ENCODE peak calls at places on chromosome 11, in four cellular contexts. One of them, this sample, is unnamed.
A peak's percentile ranks its signal among the peaks of the same experiment; 100 is the strongest.

GRCh38 chr11:11510939-11511338 is 110.9 kb downstream of the GALNT18 start:
- DNase-seq in GM23338: peak; percentile 5
- DNase-seq in fibroblast of mammary gland: no peak
- DNase-seq in psoas muscle: peak; percentile 46
- DNase-seq in this sample: no peak

GRCh38 chr11:71442123-71442522 is 6.1 kb downstream of the DHCR7 start:
- DNase-seq in fibroblast of mammary gland: no peak
- DNase-seq in GM23338: no peak
- DNase-seq in psoas muscle: no peak
- DNase-seq in this sample: no peak

GRCh38 chr11:134730096-134730495 is 318.1 kb upstream of the B3GAT1 start:
- DNase-seq in GM23338: no peak
- DNase-seq in psoas muscle: no peak
- DNase-seq in fibroblast of mammary gland: no peak
- DNase-seq in this sample: no peak

GRCh38 chr11:65653229-65654225 is 9.2 kb downstream of the RELA start:
- DNase-seq in GM23338: no peak
- DNase-seq in fibroblast of mammary gland: no peak
- DNase-seq in psoas muscle: no peak
- DNase-seq in this sample: no peak

GRCh38 chr11:119729581-119730346 is 764 bp upstream of the NECTIN1 start:
- DNase-seq in fibroblast of mammary gland: peak; percentile 63
- DNase-seq in GM23338: peak; percentile 60
- DNase-seq in psoas muscle: peak; percentile 73
- DNase-seq in this sample: peak; percentile 63

GRCh38 chr11:10385696-10386095 is 69.4 kb upstream of the AMPD3 start:
- DNase-seq in psoas muscle: peak; percentile 83
- DNase-seq in GM23338: no peak
- DNase-seq in fibroblast of mammary gland: peak; percentile 86
- DNase-seq in this sample: peak; percentile 95

GRCh38 chr11:62014158-62014476 is 46.7 kb upstream of the FTH1 start:
- DNase-seq in fibroblast of mammary gland: no peak
- DNase-seq in psoas muscle: no peak
- DNase-seq in GM23338: no peak
- DNase-seq in this sample: no peak

GRCh38 chr11:93783767-93784151 is 323 bp upstream of the MED17 start:
- DNase-seq in GM23338: no peak
- DNase-seq in fibroblast of mammary gland: no peak
- DNase-seq in psoas muscle: no peak
- DNase-seq in this sample: no peak

DNA sequence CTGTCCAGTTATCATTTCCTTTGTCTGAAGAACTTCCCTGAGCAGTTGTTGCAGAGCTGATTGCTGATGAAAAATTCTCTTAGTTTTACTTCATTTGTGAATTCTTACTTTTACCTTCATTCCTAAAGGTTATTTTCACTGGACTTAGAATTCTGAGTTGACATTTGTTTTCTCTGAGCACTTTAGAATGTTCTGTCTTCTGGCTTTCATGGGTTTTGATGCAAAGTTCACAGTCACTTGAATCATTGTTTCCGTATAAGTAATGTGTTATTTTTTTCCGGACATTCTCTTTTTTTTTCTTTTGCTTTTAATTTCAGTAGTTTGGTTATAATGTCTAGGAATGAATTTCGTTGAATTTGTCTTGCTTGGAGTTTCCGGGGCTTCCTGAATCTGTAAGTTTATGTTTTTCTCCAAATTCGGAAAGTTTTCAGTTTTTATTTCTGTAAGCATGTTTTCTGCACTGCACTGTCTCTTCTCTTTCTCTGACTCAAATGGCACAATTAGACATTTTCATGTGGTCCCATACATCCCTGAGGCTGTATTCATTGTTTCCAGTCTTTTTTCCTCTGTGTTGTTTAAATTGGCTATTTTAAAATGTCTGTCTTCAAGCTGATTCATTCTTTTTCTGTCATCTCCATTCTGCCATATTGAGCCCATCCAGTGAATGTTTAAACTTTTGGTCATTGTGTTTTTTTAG is 68.5 kb upstream of the NARS2 start:
- DNase-seq in psoas muscle: no peak
- DNase-seq in GM23338: no peak
- DNase-seq in fibroblast of mammary gland: no peak
- DNase-seq in this sample: no peak
- H3K4me3 ChIP-seq in psoas muscle: no peak overlapping the region
- H3K4me3 ChIP-seq in GM23338: no peak overlapping the region
- H3K4me3 ChIP-seq in fibroblast of mammary gland: no peak overlapping the region
- H3K4me3 ChIP-seq in this sample: no peak overlapping the region

GRCh38 chr11:13465909-13466371 is 2.9 kb upstream of the BTBD10 start:
- DNase-seq in fibroblast of mammary gland: peak; percentile 61
- DNase-seq in GM23338: peak; percentile 38
- DNase-seq in psoas muscle: no peak
- DNase-seq in this sample: peak; percentile 53

GRCh38 chr11:13463779-13464290 is 813 bp upstream of the BTBD10 start:
- DNase-seq in GM23338: no peak
- DNase-seq in psoas muscle: no peak
- DNase-seq in fibroblast of mammary gland: peak; percentile 5
- DNase-seq in this sample: no peak

GRCh38 chr11:13462311-13462927 is 603 bp downstream of the BTBD10 start:
- DNase-seq in fibroblast of mammary gland: peak; percentile 24
- DNase-seq in psoas muscle: peak; percentile 64
- DNase-seq in GM23338: peak; percentile 86
- DNase-seq in this sample: peak; percentile 18

GRCh38 chr11:13461291-13461690 is 1.7 kb downstream of the BTBD10 start:
- DNase-seq in GM23338: no peak
- DNase-seq in psoas muscle: no peak
- DNase-seq in fibroblast of mammary gland: no peak
- DNase-seq in this sample: no peak

GRCh38 chr11:13462928-13463778 is at the start of gene BTBD10:
- DNase-seq in psoas muscle: peak; percentile 94
- DNase-seq in GM23338: peak; percentile 96
- DNase-seq in fibroblast of mammary gland: peak; percentile 90
- DNase-seq in this sample: peak; percentile 92
- TF ChIP-seq CTCF in psoas muscle: no peak
- TF ChIP-seq CTCF in GM23338: no peak
- TF ChIP-seq CTCF in fibroblast of mammary gland: no peak
- TF ChIP-seq CTCF in this sample: no peak

DNA sequence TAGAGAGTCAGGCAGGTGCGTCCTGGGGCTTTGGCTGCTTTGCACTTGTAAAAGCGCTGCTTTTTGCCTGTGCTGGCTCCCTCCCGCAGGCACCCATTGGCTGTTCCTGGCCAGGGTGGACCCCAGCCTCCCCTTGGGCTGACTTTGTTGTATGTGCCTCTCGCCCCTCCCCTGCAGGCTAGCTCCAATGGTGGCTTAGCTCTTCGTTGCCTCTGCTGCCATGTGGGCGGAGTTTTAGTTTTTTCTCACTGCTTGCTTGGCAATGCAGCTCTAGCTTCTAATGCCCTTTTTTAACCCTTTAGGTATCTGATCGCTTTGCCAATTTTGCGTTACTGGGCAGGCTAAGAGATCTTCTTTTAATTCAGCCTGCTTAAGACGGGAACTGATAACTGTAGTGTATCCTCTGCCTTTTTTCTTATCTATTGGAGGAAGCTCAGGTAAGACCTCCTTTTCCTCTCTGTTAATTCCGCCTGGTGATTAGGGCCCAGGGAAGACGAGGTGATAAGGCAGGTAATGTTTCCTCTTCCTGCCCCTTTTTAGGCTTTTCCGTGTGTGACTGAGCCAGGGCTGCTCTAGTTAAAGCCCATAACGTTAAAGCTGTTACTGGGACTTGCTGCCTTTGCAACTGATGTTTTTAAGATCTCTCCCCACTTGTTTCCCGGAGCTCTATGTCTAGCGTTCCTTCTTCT is 11.8 kb upstream of the GLYATL1 start:
- DNase-seq in psoas muscle: no peak
- DNase-seq in GM23338: peak; percentile 99
- DNase-seq in fibroblast of mammary gland: no peak
- DNase-seq in this sample: no peak
- H3K4me3 ChIP-seq in psoas muscle: no peak overlapping the region
- H3K4me3 ChIP-seq in GM23338: peak overlapping the region; percentile 52
- H3K4me3 ChIP-seq in fibroblast of mammary gland: no peak overlapping the region
- H3K4me3 ChIP-seq in this sample: no peak overlapping the region

GRCh38 chr11:2445107-2445947 is 519 bp downstream of the KCNQ1 start:
- DNase-seq in GM23338: peak; percentile 47
- DNase-seq in psoas muscle: peak; percentile 15
- DNase-seq in fibroblast of mammary gland: no peak
- DNase-seq in this sample: no peak

GRCh38 chr11:2443406-2443805 is 908 bp downstream of the TRPM5 start:
- DNase-seq in fibroblast of mammary gland: no peak
- DNase-seq in psoas muscle: peak; percentile 10
- DNase-seq in GM23338: no peak
- DNase-seq in this sample: no peak

GRCh38 chr11:2445948-2446551 is 1.2 kb downstream of the KCNQ1 start:
- DNase-seq in psoas muscle: no peak
- DNase-seq in GM23338: peak; percentile 13
- DNase-seq in fibroblast of mammary gland: no peak
- DNase-seq in this sample: no peak

GRCh38 chr11:2443881-2444300 is 423 bp downstream of the TRPM5 start:
- DNase-seq in fibroblast of mammary gland: no peak
- DNase-seq in GM23338: no peak
- DNase-seq in psoas muscle: no peak
- DNase-seq in this sample: no peak

GRCh38 chr11:2444301-2445106 is at the start of the genes KCNQ1 and TRPM5:
- DNase-seq in fibroblast of mammary gland: no peak
- DNase-seq in GM23338: peak; percentile 79
- DNase-seq in psoas muscle: peak; percentile 44
- DNase-seq in this sample: no peak
- TF ChIP-seq CTCF in fibroblast of mammary gland: no peak
- TF ChIP-seq CTCF in GM23338: no peak
- TF ChIP-seq CTCF in psoas muscle: no peak
- TF ChIP-seq CTCF in this sample: no peak

DNA sequence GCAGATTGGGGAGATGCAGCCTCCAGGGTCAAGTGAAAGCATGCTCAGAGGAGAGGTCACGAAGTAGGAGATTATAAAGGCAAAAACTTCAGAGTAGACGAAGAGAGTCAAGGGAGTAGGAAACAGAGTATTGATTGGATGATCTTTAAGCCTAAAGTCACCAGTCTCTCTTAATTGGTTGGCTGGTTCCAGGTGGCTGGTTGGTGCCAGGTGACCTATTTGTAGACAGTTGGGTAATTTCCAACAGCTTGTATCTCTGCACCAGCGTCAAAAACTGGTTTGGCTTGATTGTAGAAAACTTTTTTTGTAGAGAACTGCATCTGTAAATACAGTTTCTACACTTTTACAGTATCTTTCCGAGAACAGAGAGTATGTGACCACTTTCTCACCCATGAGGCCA is 75.7 kb upstream of the CCDC90B start:
- DNase-seq in fibroblast of mammary gland: no peak
- DNase-seq in GM23338: no peak
- DNase-seq in psoas muscle: no peak
- DNase-seq in this sample: no peak
- H3K4me3 ChIP-seq in fibroblast of mammary gland: no peak overlapping the region
- H3K4me3 ChIP-seq in GM23338: no peak overlapping the region
- H3K4me3 ChIP-seq in psoas muscle: no peak overlapping the region
- H3K4me3 ChIP-seq in this sample: no peak overlapping the region